ENCODE peak calls at places on chromosomes 2 and 18, in nine cellular contexts. One of them, this sample, is unnamed.

GRCh38 chr2:75068546-75068945 is 110.1 kb downstream of the POLE4 start:
- DNase-seq in SK-N-DZ: no peak
- DNase-seq in stimulated activated CD4-positive, alpha-beta T cell treated with anti-CD3 and anti-CD28 coated beads, TNF-alpha, amount 100 ng/mL, for 48 hours: no peak
- DNase-seq in amniotic epithelial cell: peak; percentile 51
- DNase-seq in aorta: no peak
- DNase-seq in heart left ventricle: no peak
- DNase-seq in NCI-H1436 treated with DMSO at 0.1 percent for 48 hours: no peak
- DNase-seq in LHCN-M2: no peak
- DNase-seq in H7: no peak
- DNase-seq in this sample: no peak

GRCh38 chr2:3633982-3634630 is 23.9 kb upstream of the ALLC start:
- DNase-seq in stimulated activated CD4-positive, alpha-beta T cell treated with anti-CD3 and anti-CD28 coated beads, TNF-alpha, amount 100 ng/mL, for 48 hours: no peak
- DNase-seq in LHCN-M2: no peak
- DNase-seq in heart left ventricle: no peak
- DNase-seq in NCI-H1436 treated with DMSO at 0.1 percent for 48 hours: no peak
- DNase-seq in H7: peak; percentile 55
- DNase-seq in amniotic epithelial cell: no peak
- DNase-seq in aorta: peak; percentile 28
- DNase-seq in SK-N-DZ: no peak
- DNase-seq in this sample: no peak

GRCh38 chr2:155266579-155266978 is 568.1 kb downstream of the KCNJ3 start:
- DNase-seq in H7: peak; percentile 2
- DNase-seq in amniotic epithelial cell: no peak
- DNase-seq in NCI-H1436 treated with DMSO at 0.1 percent for 48 hours: no peak
- DNase-seq in SK-N-DZ: no peak
- DNase-seq in heart left ventricle: no peak
- DNase-seq in stimulated activated CD4-positive, alpha-beta T cell treated with anti-CD3 and anti-CD28 coated beads, TNF-alpha, amount 100 ng/mL, for 48 hours: no peak
- DNase-seq in LHCN-M2: no peak
- DNase-seq in aorta: no peak
- DNase-seq in this sample: no peak

GRCh38 chr2:9558948-9559381 is 3.3 kb upstream of the ADAM17 start:
- DNase-seq in amniotic epithelial cell: peak; percentile 78
- DNase-seq in SK-N-DZ: no peak
- DNase-seq in NCI-H1436 treated with DMSO at 0.1 percent for 48 hours: no peak
- DNase-seq in heart left ventricle: no peak
- DNase-seq in stimulated activated CD4-positive, alpha-beta T cell treated with anti-CD3 and anti-CD28 coated beads, TNF-alpha, amount 100 ng/mL, for 48 hours: no peak
- DNase-seq in LHCN-M2: no peak
- DNase-seq in H7: no peak
- DNase-seq in aorta: peak; percentile 69
- DNase-seq in this sample: peak; percentile 82

GRCh38 chr18:22260208-22260816 is 90.9 kb downstream of the GATA6 start:
- DNase-seq in aorta: no peak
- DNase-seq in NCI-H1436 treated with DMSO at 0.1 percent for 48 hours: no peak
- DNase-seq in amniotic epithelial cell: no peak
- DNase-seq in stimulated activated CD4-positive, alpha-beta T cell treated with anti-CD3 and anti-CD28 coated beads, TNF-alpha, amount 100 ng/mL, for 48 hours: no peak
- DNase-seq in LHCN-M2: no peak
- DNase-seq in H7: no peak
- DNase-seq in heart left ventricle: no peak
- DNase-seq in SK-N-DZ: no peak
- DNase-seq in this sample: no peak

GRCh38 chr2:73085691-73086090 is 14.2 kb upstream of the SFXN5 start:
- DNase-seq in amniotic epithelial cell: peak; percentile 56
- DNase-seq in aorta: peak; percentile 88
- DNase-seq in SK-N-DZ: peak; percentile 68
- DNase-seq in H7: peak; percentile 94
- DNase-seq in heart left ventricle: peak; percentile 78
- DNase-seq in LHCN-M2: peak; percentile 63
- DNase-seq in stimulated activated CD4-positive, alpha-beta T cell treated with anti-CD3 and anti-CD28 coated beads, TNF-alpha, amount 100 ng/mL, for 48 hours: peak; percentile 74
- DNase-seq in NCI-H1436 treated with DMSO at 0.1 percent for 48 hours: no peak
- DNase-seq in this sample: peak; percentile 42

GRCh38 chr2:85429924-85430289 is 11.4 kb downstream of the SH2D6 start:
- DNase-seq in aorta: no peak
- DNase-seq in NCI-H1436 treated with DMSO at 0.1 percent for 48 hours: no peak
- DNase-seq in stimulated activated CD4-positive, alpha-beta T cell treated with anti-CD3 and anti-CD28 coated beads, TNF-alpha, amount 100 ng/mL, for 48 hours: no peak
- DNase-seq in heart left ventricle: no peak
- DNase-seq in H7: peak; percentile 47
- DNase-seq in amniotic epithelial cell: no peak
- DNase-seq in LHCN-M2: no peak
- DNase-seq in SK-N-DZ: no peak
- DNase-seq in this sample: no peak

GRCh38 chr2:182650704-182651103 is 65.4 kb upstream of the DNAJC10 start:
- DNase-seq in LHCN-M2: peak; percentile 76
- DNase-seq in amniotic epithelial cell: peak; percentile 87
- DNase-seq in heart left ventricle: no peak
- DNase-seq in SK-N-DZ: peak; percentile 66
- DNase-seq in NCI-H1436 treated with DMSO at 0.1 percent for 48 hours: peak; percentile 30
- DNase-seq in aorta: no peak
- DNase-seq in H7: no peak
- DNase-seq in stimulated activated CD4-positive, alpha-beta T cell treated with anti-CD3 and anti-CD28 coated beads, TNF-alpha, amount 100 ng/mL, for 48 hours: no peak
- DNase-seq in this sample: peak; percentile 33

GRCh38 chr2:204560902-204561301 is 15.6 kb downstream of the PARD3B start:
- DNase-seq in SK-N-DZ: no peak
- DNase-seq in NCI-H1436 treated with DMSO at 0.1 percent for 48 hours: no peak
- DNase-seq in heart left ventricle: no peak
- DNase-seq in amniotic epithelial cell: no peak
- DNase-seq in stimulated activated CD4-positive, alpha-beta T cell treated with anti-CD3 and anti-CD28 coated beads, TNF-alpha, amount 100 ng/mL, for 48 hours: no peak
- DNase-seq in H7: no peak
- DNase-seq in LHCN-M2: no peak
- DNase-seq in aorta: no peak
- DNase-seq in this sample: no peak

GRCh38 chr2:219331560-219332213 is 857 bp downstream of the RESP18 start:
- DNase-seq in NCI-H1436 treated with DMSO at 0.1 percent for 48 hours: no peak
- DNase-seq in amniotic epithelial cell: peak; percentile 25
- DNase-seq in H7: peak; percentile 87
- DNase-seq in stimulated activated CD4-positive, alpha-beta T cell treated with anti-CD3 and anti-CD28 coated beads, TNF-alpha, amount 100 ng/mL, for 48 hours: no peak
- DNase-seq in SK-N-DZ: no peak
- DNase-seq in LHCN-M2: peak; percentile 5
- DNase-seq in heart left ventricle: peak; percentile 37
- DNase-seq in aorta: peak; percentile 54
- DNase-seq in this sample: no peak

GRCh38 chr2:240930631-240931318 is 24.6 kb downstream of the CROCC2 start:
- DNase-seq in NCI-H1436 treated with DMSO at 0.1 percent for 48 hours: no peak
- DNase-seq in heart left ventricle: peak; percentile 13
- DNase-seq in aorta: no peak
- DNase-seq in LHCN-M2: no peak
- DNase-seq in SK-N-DZ: no peak
- DNase-seq in amniotic epithelial cell: no peak
- DNase-seq in stimulated activated CD4-positive, alpha-beta T cell treated with anti-CD3 and anti-CD28 coated beads, TNF-alpha, amount 100 ng/mL, for 48 hours: no peak
- DNase-seq in H7: peak; percentile 42
- DNase-seq in this sample: no peak

GRCh38 chr2:126809357-126809756 is 89.3 kb upstream of the TEX51 start:
- DNase-seq in amniotic epithelial cell: no peak
- DNase-seq in SK-N-DZ: no peak
- DNase-seq in NCI-H1436 treated with DMSO at 0.1 percent for 48 hours: no peak
- DNase-seq in stimulated activated CD4-positive, alpha-beta T cell treated with anti-CD3 and anti-CD28 coated beads, TNF-alpha, amount 100 ng/mL, for 48 hours: no peak
- DNase-seq in H7: peak; percentile 51
- DNase-seq in aorta: no peak
- DNase-seq in heart left ventricle: no peak
- DNase-seq in LHCN-M2: no peak
- DNase-seq in this sample: no peak

GRCh38 chr2:234425923-234426603 is 70.8 kb downstream of the ARL4C start:
- DNase-seq in aorta: no peak
- DNase-seq in SK-N-DZ: no peak
- DNase-seq in LHCN-M2: no peak
- DNase-seq in H7: no peak
- DNase-seq in amniotic epithelial cell: no peak
- DNase-seq in heart left ventricle: no peak
- DNase-seq in NCI-H1436 treated with DMSO at 0.1 percent for 48 hours: no peak
- DNase-seq in stimulated activated CD4-positive, alpha-beta T cell treated with anti-CD3 and anti-CD28 coated beads, TNF-alpha, amount 100 ng/mL, for 48 hours: no peak
- DNase-seq in this sample: no peak

GRCh38 chr2:160207804-160208661 is 8.0 kb upstream of the ITGB6 start:
- DNase-seq in amniotic epithelial cell: peak; percentile 94
- DNase-seq in SK-N-DZ: peak; percentile 18
- DNase-seq in LHCN-M2: peak; percentile 99
- DNase-seq in H7: no peak
- DNase-seq in aorta: peak; percentile 94
- DNase-seq in stimulated activated CD4-positive, alpha-beta T cell treated with anti-CD3 and anti-CD28 coated beads, TNF-alpha, amount 100 ng/mL, for 48 hours: no peak
- DNase-seq in heart left ventricle: peak; percentile 37
- DNase-seq in NCI-H1436 treated with DMSO at 0.1 percent for 48 hours: no peak
- DNase-seq in this sample: peak; percentile 88

GRCh38 chr2:205772983-205773382 is 90.7 kb downstream of the NRP2 start:
- DNase-seq in NCI-H1436 treated with DMSO at 0.1 percent for 48 hours: peak; percentile 27
- DNase-seq in LHCN-M2: no peak
- DNase-seq in SK-N-DZ: no peak
- DNase-seq in stimulated activated CD4-positive, alpha-beta T cell treated with anti-CD3 and anti-CD28 coated beads, TNF-alpha, amount 100 ng/mL, for 48 hours: no peak
- DNase-seq in heart left ventricle: no peak
- DNase-seq in aorta: no peak
- DNase-seq in H7: no peak
- DNase-seq in amniotic epithelial cell: no peak
- DNase-seq in this sample: no peak

GRCh38 chr2:168466190-168466737 is 10.2 kb downstream of the CERS6 start:
- DNase-seq in stimulated activated CD4-positive, alpha-beta T cell treated with anti-CD3 and anti-CD28 coated beads, TNF-alpha, amount 100 ng/mL, for 48 hours: no peak
- DNase-seq in aorta: no peak
- DNase-seq in amniotic epithelial cell: peak; percentile 15
- DNase-seq in LHCN-M2: no peak
- DNase-seq in heart left ventricle: no peak
- DNase-seq in H7: no peak
- DNase-seq in NCI-H1436 treated with DMSO at 0.1 percent for 48 hours: no peak
- DNase-seq in SK-N-DZ: no peak
- DNase-seq in this sample: no peak

GRCh38 chr2:161228511-161229240 is 68.4 kb downstream of the TANK start:
- DNase-seq in amniotic epithelial cell: peak; percentile 51
- DNase-seq in aorta: no peak
- DNase-seq in LHCN-M2: peak; percentile 15
- DNase-seq in stimulated activated CD4-positive, alpha-beta T cell treated with anti-CD3 and anti-CD28 coated beads, TNF-alpha, amount 100 ng/mL, for 48 hours: no peak
- DNase-seq in SK-N-DZ: no peak
- DNase-seq in H7: no peak
- DNase-seq in NCI-H1436 treated with DMSO at 0.1 percent for 48 hours: no peak
- DNase-seq in heart left ventricle: no peak
- DNase-seq in this sample: no peak

GRCh38 chr18:9751371-9752031 is 43.4 kb downstream of the RAB31 start:
- DNase-seq in H7: no peak
- DNase-seq in stimulated activated CD4-positive, alpha-beta T cell treated with anti-CD3 and anti-CD28 coated beads, TNF-alpha, amount 100 ng/mL, for 48 hours: no peak
- DNase-seq in SK-N-DZ: no peak
- DNase-seq in aorta: no peak
- DNase-seq in LHCN-M2: no peak
- DNase-seq in NCI-H1436 treated with DMSO at 0.1 percent for 48 hours: no peak
- DNase-seq in heart left ventricle: no peak
- DNase-seq in amniotic epithelial cell: no peak
- DNase-seq in this sample: no peak

GRCh38 chr2:200901459-200902072 is 12.4 kb downstream of the NIF3L1 start:
- DNase-seq in amniotic epithelial cell: peak; percentile 91
- DNase-seq in SK-N-DZ: peak; percentile 76
- DNase-seq in LHCN-M2: peak; percentile 88
- DNase-seq in H7: peak; percentile 87
- DNase-seq in NCI-H1436 treated with DMSO at 0.1 percent for 48 hours: peak; percentile 67
- DNase-seq in aorta: peak; percentile 67
- DNase-seq in heart left ventricle: peak; percentile 56
- DNase-seq in stimulated activated CD4-positive, alpha-beta T cell treated with anti-CD3 and anti-CD28 coated beads, TNF-alpha, amount 100 ng/mL, for 48 hours: peak; percentile 57
- DNase-seq in this sample: peak; percentile 83

GRCh38 chr2:55051026-55051866 is 995 bp upstream of the RTN4 start:
- DNase-seq in NCI-H1436 treated with DMSO at 0.1 percent for 48 hours: no peak
- DNase-seq in aorta: peak; percentile 75
- DNase-seq in heart left ventricle: peak; percentile 53
- DNase-seq in LHCN-M2: peak; percentile 100
- DNase-seq in stimulated activated CD4-positive, alpha-beta T cell treated with anti-CD3 and anti-CD28 coated beads, TNF-alpha, amount 100 ng/mL, for 48 hours: no peak
- DNase-seq in amniotic epithelial cell: peak; percentile 98
- DNase-seq in SK-N-DZ: no peak
- DNase-seq in H7: peak; percentile 43
- DNase-seq in this sample: peak; percentile 85

GRCh38 chr2:240711701-240712100 is 20.0 kb downstream of the AQP12A start:
- DNase-seq in amniotic epithelial cell: no peak
- DNase-seq in SK-N-DZ: no peak
- DNase-seq in aorta: no peak
- DNase-seq in heart left ventricle: no peak
- DNase-seq in NCI-H1436 treated with DMSO at 0.1 percent for 48 hours: no peak
- DNase-seq in H7: no peak
- DNase-seq in LHCN-M2: no peak
- DNase-seq in stimulated activated CD4-positive, alpha-beta T cell treated with anti-CD3 and anti-CD28 coated beads, TNF-alpha, amount 100 ng/mL, for 48 hours: no peak
- DNase-seq in this sample: no peak

GRCh38 chr2:46460241-46460921 is 19.0 kb upstream of the TMEM247 start:
- DNase-seq in amniotic epithelial cell: peak; percentile 32
- DNase-seq in NCI-H1436 treated with DMSO at 0.1 percent for 48 hours: no peak
- DNase-seq in aorta: peak; percentile 56
- DNase-seq in stimulated activated CD4-positive, alpha-beta T cell treated with anti-CD3 and anti-CD28 coated beads, TNF-alpha, amount 100 ng/mL, for 48 hours: no peak
- DNase-seq in heart left ventricle: peak; percentile 68
- DNase-seq in SK-N-DZ: peak; percentile 35
- DNase-seq in LHCN-M2: no peak
- DNase-seq in H7: no peak
- DNase-seq in this sample: peak; percentile 90

GRCh38 chr18:32042337-32042736 is 23.7 kb downstream of the RNF125 start:
- DNase-seq in stimulated activated CD4-positive, alpha-beta T cell treated with anti-CD3 and anti-CD28 coated beads, TNF-alpha, amount 100 ng/mL, for 48 hours: no peak
- DNase-seq in heart left ventricle: no peak
- DNase-seq in SK-N-DZ: no peak
- DNase-seq in amniotic epithelial cell: no peak
- DNase-seq in LHCN-M2: no peak
- DNase-seq in H7: no peak
- DNase-seq in NCI-H1436 treated with DMSO at 0.1 percent for 48 hours: no peak
- DNase-seq in aorta: no peak
- DNase-seq in this sample: no peak

GRCh38 chr2:126048719-126049118 is 607.2 kb upstream of the GYPC start:
- DNase-seq in LHCN-M2: no peak
- DNase-seq in stimulated activated CD4-positive, alpha-beta T cell treated with anti-CD3 and anti-CD28 coated beads, TNF-alpha, amount 100 ng/mL, for 48 hours: no peak
- DNase-seq in NCI-H1436 treated with DMSO at 0.1 percent for 48 hours: no peak
- DNase-seq in aorta: no peak
- DNase-seq in H7: no peak
- DNase-seq in heart left ventricle: no peak
- DNase-seq in amniotic epithelial cell: no peak
- DNase-seq in SK-N-DZ: no peak
- DNase-seq in this sample: no peak

GRCh38 chr2:113157897-113158753 is 15.6 kb upstream of the PSD4 start:
- DNase-seq in NCI-H1436 treated with DMSO at 0.1 percent for 48 hours: no peak
- DNase-seq in amniotic epithelial cell: peak; percentile 29
- DNase-seq in LHCN-M2: peak; percentile 3
- DNase-seq in H7: no peak
- DNase-seq in stimulated activated CD4-positive, alpha-beta T cell treated with anti-CD3 and anti-CD28 coated beads, TNF-alpha, amount 100 ng/mL, for 48 hours: no peak
- DNase-seq in SK-N-DZ: no peak
- DNase-seq in heart left ventricle: no peak
- DNase-seq in aorta: no peak
- DNase-seq in this sample: no peak

This sample was measured in foreskin melanocyte.